ENCODE peak calls at places on chromosomes 16 and 17, in six cellular contexts. One of them, this sample, is unnamed.

GRCh38 chr17:35944151-35944550 is 638 bp upstream of the LYZL6 start:
- DNase-seq in mammary epithelial cell: no peak
- DNase-seq in glutamatergic neuron: no peak
- DNase-seq in pancreas: no peak
- DNase-seq in SK-N-SH: no peak
- DNase-seq in gastrocnemius medialis: no peak
- DNase-seq in this sample: no peak

GRCh38 chr17:64155751-64156544 is 26.0 kb upstream of the ERN1 start:
- DNase-seq in mammary epithelial cell: peak; percentile 59
- DNase-seq in glutamatergic neuron: no peak
- DNase-seq in pancreas: peak; percentile 76
- DNase-seq in SK-N-SH: no peak
- DNase-seq in gastrocnemius medialis: peak; percentile 98
- DNase-seq in this sample: no peak

GRCh38 chr16:65044861-65045260 is 77.0 kb downstream of the CDH11 start:
- DNase-seq in mammary epithelial cell: no peak
- DNase-seq in glutamatergic neuron: no peak
- DNase-seq in pancreas: no peak
- DNase-seq in SK-N-SH: no peak
- DNase-seq in gastrocnemius medialis: no peak
- DNase-seq in this sample: peak; percentile 2

GRCh38 chr17:80717661-80718060 is 173.0 kb downstream of the RPTOR start:
- DNase-seq in mammary epithelial cell: no peak
- DNase-seq in glutamatergic neuron: no peak
- DNase-seq in pancreas: no peak
- DNase-seq in SK-N-SH: no peak
- DNase-seq in gastrocnemius medialis: no peak
- DNase-seq in this sample: no peak

GRCh38 chr16:88050952-88051660 is 99.9 kb downstream of the BANP start:
- DNase-seq in mammary epithelial cell: no peak
- DNase-seq in glutamatergic neuron: peak; percentile 9
- DNase-seq in pancreas: no peak
- DNase-seq in SK-N-SH: no peak
- DNase-seq in gastrocnemius medialis: no peak
- DNase-seq in this sample: no peak

GRCh38 chr17:4436846-4437245 is 3.1 kb downstream of the SPNS3 start:
- DNase-seq in mammary epithelial cell: no peak
- DNase-seq in glutamatergic neuron: no peak
- DNase-seq in pancreas: no peak
- DNase-seq in SK-N-SH: no peak
- DNase-seq in gastrocnemius medialis: no peak
- DNase-seq in this sample: no peak

GRCh38 chr17:61366715-61367413 is 32.8 kb upstream of the TBX2 start:
- DNase-seq in mammary epithelial cell: no peak
- DNase-seq in glutamatergic neuron: no peak
- DNase-seq in pancreas: no peak
- DNase-seq in SK-N-SH: no peak
- DNase-seq in gastrocnemius medialis: no peak
- DNase-seq in this sample: no peak

GRCh38 chr16:85028638-85029412 is 1.2 kb downstream of the KIAA0513 start:
- DNase-seq in mammary epithelial cell: peak; percentile 90
- DNase-seq in glutamatergic neuron: peak; percentile 56
- DNase-seq in pancreas: peak; percentile 78
- DNase-seq in SK-N-SH: no peak
- DNase-seq in gastrocnemius medialis: peak; percentile 70
- DNase-seq in this sample: peak; percentile 86

GRCh38 chr16:86882586-86883280 is 304.4 kb downstream of the FOXL1 start:
- DNase-seq in mammary epithelial cell: peak; percentile 43
- DNase-seq in glutamatergic neuron: no peak
- DNase-seq in pancreas: no peak
- DNase-seq in SK-N-SH: no peak
- DNase-seq in gastrocnemius medialis: peak; percentile 23
- DNase-seq in this sample: peak; percentile 69

GRCh38 chr17:36756695-36757094 is 155.3 kb downstream of the MRM1 start:
- DNase-seq in mammary epithelial cell: no peak
- DNase-seq in glutamatergic neuron: no peak
- DNase-seq in pancreas: no peak
- DNase-seq in SK-N-SH: no peak
- DNase-seq in gastrocnemius medialis: no peak
- DNase-seq in this sample: no peak

GRCh38 chr17:71790791-71791190 is 330.0 kb upstream of the SOX9 start:
- DNase-seq in mammary epithelial cell: peak; percentile 50
- DNase-seq in glutamatergic neuron: no peak
- DNase-seq in pancreas: no peak
- DNase-seq in SK-N-SH: no peak
- DNase-seq in gastrocnemius medialis: no peak
- DNase-seq in this sample: peak; percentile 52

GRCh38 chr17:43645765-43646481 is 15.8 kb downstream of the MEOX1 start:
- DNase-seq in mammary epithelial cell: no peak
- DNase-seq in glutamatergic neuron: peak; percentile 64
- DNase-seq in pancreas: peak; percentile 23
- DNase-seq in SK-N-SH: peak; percentile 84
- DNase-seq in gastrocnemius medialis: peak; percentile 45
- DNase-seq in this sample: no peak

GRCh38 chr17:38600416-38600815 is 5.3 kb downstream of the SRCIN1 start:
- DNase-seq in mammary epithelial cell: no peak
- DNase-seq in glutamatergic neuron: no peak
- DNase-seq in pancreas: no peak
- DNase-seq in SK-N-SH: no peak
- DNase-seq in gastrocnemius medialis: no peak
- DNase-seq in this sample: no peak

GRCh38 chr17:58330997-58331814 is 2.6 kb upstream of the TSPOAP1 start:
- DNase-seq in mammary epithelial cell: no peak
- DNase-seq in glutamatergic neuron: no peak
- DNase-seq in pancreas: no peak
- DNase-seq in SK-N-SH: peak; percentile 20
- DNase-seq in gastrocnemius medialis: no peak
- DNase-seq in this sample: no peak

GRCh38 chr17:1593630-1593931 is 31.0 kb upstream of the PITPNA start:
- DNase-seq in mammary epithelial cell: no peak
- DNase-seq in glutamatergic neuron: no peak
- DNase-seq in pancreas: no peak
- DNase-seq in SK-N-SH: no peak
- DNase-seq in gastrocnemius medialis: no peak
- DNase-seq in this sample: no peak

GRCh38 chr17:21058098-21058893 is 15.5 kb upstream of the USP22 start:
- DNase-seq in mammary epithelial cell: peak; percentile 9
- DNase-seq in glutamatergic neuron: no peak
- DNase-seq in pancreas: no peak
- DNase-seq in SK-N-SH: no peak
- DNase-seq in gastrocnemius medialis: no peak
- DNase-seq in this sample: peak; percentile 39

GRCh38 chr17:50638572-50638850 is 3.8 kb downstream of the ABCC3 start:
- DNase-seq in mammary epithelial cell: no peak
- DNase-seq in glutamatergic neuron: no peak
- DNase-seq in pancreas: no peak
- DNase-seq in SK-N-SH: no peak
- DNase-seq in gastrocnemius medialis: no peak
- DNase-seq in this sample: no peak

GRCh38 chr17:75694536-75694935 is 26.7 kb upstream of the ITGB4 start:
- DNase-seq in mammary epithelial cell: no peak
- DNase-seq in glutamatergic neuron: no peak
- DNase-seq in pancreas: no peak
- DNase-seq in SK-N-SH: no peak
- DNase-seq in gastrocnemius medialis: peak; percentile 34
- DNase-seq in this sample: no peak

GRCh38 chr16:12123462-12123861 is 146.9 kb downstream of the SNX29 start:
- DNase-seq in mammary epithelial cell: no peak
- DNase-seq in glutamatergic neuron: no peak
- DNase-seq in pancreas: no peak
- DNase-seq in SK-N-SH: no peak
- DNase-seq in gastrocnemius medialis: no peak
- DNase-seq in this sample: no peak

GRCh38 chr16:78789556-78789955 is 690.1 kb downstream of the WWOX start:
- DNase-seq in mammary epithelial cell: no peak
- DNase-seq in glutamatergic neuron: no peak
- DNase-seq in pancreas: no peak
- DNase-seq in SK-N-SH: no peak
- DNase-seq in gastrocnemius medialis: no peak
- DNase-seq in this sample: no peak

GRCh38 chr17:49739662-49740271 is 24.2 kb downstream of the FAM117A start:
- DNase-seq in mammary epithelial cell: peak; percentile 44
- DNase-seq in glutamatergic neuron: no peak
- DNase-seq in pancreas: peak; percentile 57
- DNase-seq in SK-N-SH: peak; percentile 67
- DNase-seq in gastrocnemius medialis: peak; percentile 89
- DNase-seq in this sample: peak; percentile 61

GRCh38 chr17:5837055-5837491 is 233.1 kb upstream of the WSCD1 start:
- DNase-seq in mammary epithelial cell: peak; percentile 96
- DNase-seq in glutamatergic neuron: no peak
- DNase-seq in pancreas: no peak
- DNase-seq in SK-N-SH: no peak
- DNase-seq in gastrocnemius medialis: no peak
- DNase-seq in this sample: peak; percentile 86

GRCh38 chr17:78759203-78759968 is 22.7 kb downstream of the CYTH1 start:
- DNase-seq in mammary epithelial cell: no peak
- DNase-seq in glutamatergic neuron: no peak
- DNase-seq in pancreas: peak; percentile 76
- DNase-seq in SK-N-SH: peak; percentile 58
- DNase-seq in gastrocnemius medialis: no peak
- DNase-seq in this sample: no peak

GRCh38 chr17:50693041-50693682 is 14.6 kb downstream of the ANKRD40 start:
- DNase-seq in mammary epithelial cell: no peak
- DNase-seq in glutamatergic neuron: no peak
- DNase-seq in pancreas: no peak
- DNase-seq in SK-N-SH: no peak
- DNase-seq in gastrocnemius medialis: no peak
- DNase-seq in this sample: no peak

GRCh38 chr17:17509601-17510425 is 13.6 kb upstream of the RASD1 start:
- DNase-seq in mammary epithelial cell: no peak
- DNase-seq in glutamatergic neuron: no peak
- DNase-seq in pancreas: no peak
- DNase-seq in SK-N-SH: no peak
- DNase-seq in gastrocnemius medialis: no peak
- DNase-seq in this sample: no peak

GRCh38 chr17:80812362-80813088 is 179.1 kb upstream of the CHMP6 start:
- DNase-seq in mammary epithelial cell: no peak
- DNase-seq in glutamatergic neuron: no peak
- DNase-seq in pancreas: no peak
- DNase-seq in SK-N-SH: no peak
- DNase-seq in gastrocnemius medialis: peak; percentile 9
- DNase-seq in this sample: no peak

GRCh38 chr17:10226930-10227695 is 28.7 kb upstream of the GAS7 start:
- DNase-seq in mammary epithelial cell: no peak
- DNase-seq in glutamatergic neuron: peak; percentile 57
- DNase-seq in pancreas: peak; percentile 25
- DNase-seq in SK-N-SH: peak; percentile 65
- DNase-seq in gastrocnemius medialis: peak; percentile 16
- DNase-seq in this sample: peak; percentile 26

DNA sequence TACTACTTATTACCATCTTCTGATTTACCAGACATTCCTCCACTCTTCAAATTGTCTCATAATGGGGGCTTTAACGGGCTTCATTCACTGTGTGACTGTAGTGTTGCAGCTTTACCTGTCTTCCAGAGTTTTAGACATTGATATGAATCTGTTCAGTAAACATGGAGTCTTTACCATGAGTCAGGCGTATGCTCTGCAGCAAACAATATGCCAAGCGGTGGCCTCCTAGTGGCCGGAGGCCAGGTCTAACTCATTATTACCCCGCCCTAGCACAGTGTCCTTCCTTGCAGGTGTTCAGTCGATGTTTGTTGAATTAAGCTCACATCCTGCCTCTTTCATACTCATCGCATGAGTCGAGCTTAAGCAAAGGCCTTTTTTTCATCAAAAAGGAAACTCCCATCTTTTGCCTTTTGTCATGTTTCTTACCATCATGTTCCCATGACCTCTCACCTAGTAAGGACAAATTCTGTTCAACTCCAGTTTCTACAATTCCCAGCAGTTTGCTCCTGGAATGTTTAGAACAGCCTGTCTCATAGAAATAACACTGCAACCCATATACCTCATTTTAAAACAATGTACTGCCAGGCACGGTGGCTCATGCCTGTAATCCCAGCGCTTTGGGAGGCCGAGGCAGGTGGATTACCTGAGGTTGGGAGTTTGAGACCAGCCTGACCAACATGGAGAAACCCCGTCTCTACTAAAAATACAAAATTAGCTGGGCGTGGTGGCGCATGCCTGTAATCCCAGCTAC is 39.4 kb downstream of the TUBD1 start:
- DNase-seq in mammary epithelial cell: peak; percentile 98
- DNase-seq in glutamatergic neuron: peak; percentile 28
- DNase-seq in pancreas: no peak
- DNase-seq in SK-N-SH: peak; percentile 44
- DNase-seq in gastrocnemius medialis: no peak
- DNase-seq in this sample: peak; percentile 90
- TF ChIP-seq CTCF in mammary epithelial cell: peak; percentile 73
- TF ChIP-seq CTCF in glutamatergic neuron: peak; percentile 36
- TF ChIP-seq CTCF in pancreas: peak; percentile 44
- TF ChIP-seq CTCF in SK-N-SH: peak; percentile 73
- TF ChIP-seq CTCF in gastrocnemius medialis: peak; percentile 30
- TF ChIP-seq CTCF in this sample: peak; percentile 24

GRCh38 chr16:75099738-75100615 is 16.6 kb downstream of the LDHD start:
- DNase-seq in mammary epithelial cell: no peak
- DNase-seq in glutamatergic neuron: no peak
- DNase-seq in pancreas: no peak
- DNase-seq in SK-N-SH: peak; percentile 29
- DNase-seq in gastrocnemius medialis: no peak
- DNase-seq in this sample: no peak
- TF ChIP-seq CTCF in mammary epithelial cell: no peak
- TF ChIP-seq CTCF in glutamatergic neuron: no peak
- TF ChIP-seq CTCF in pancreas: no peak
- TF ChIP-seq CTCF in SK-N-SH: no peak
- TF ChIP-seq CTCF in gastrocnemius medialis: no peak
- TF ChIP-seq CTCF in this sample: no peak

DNA sequence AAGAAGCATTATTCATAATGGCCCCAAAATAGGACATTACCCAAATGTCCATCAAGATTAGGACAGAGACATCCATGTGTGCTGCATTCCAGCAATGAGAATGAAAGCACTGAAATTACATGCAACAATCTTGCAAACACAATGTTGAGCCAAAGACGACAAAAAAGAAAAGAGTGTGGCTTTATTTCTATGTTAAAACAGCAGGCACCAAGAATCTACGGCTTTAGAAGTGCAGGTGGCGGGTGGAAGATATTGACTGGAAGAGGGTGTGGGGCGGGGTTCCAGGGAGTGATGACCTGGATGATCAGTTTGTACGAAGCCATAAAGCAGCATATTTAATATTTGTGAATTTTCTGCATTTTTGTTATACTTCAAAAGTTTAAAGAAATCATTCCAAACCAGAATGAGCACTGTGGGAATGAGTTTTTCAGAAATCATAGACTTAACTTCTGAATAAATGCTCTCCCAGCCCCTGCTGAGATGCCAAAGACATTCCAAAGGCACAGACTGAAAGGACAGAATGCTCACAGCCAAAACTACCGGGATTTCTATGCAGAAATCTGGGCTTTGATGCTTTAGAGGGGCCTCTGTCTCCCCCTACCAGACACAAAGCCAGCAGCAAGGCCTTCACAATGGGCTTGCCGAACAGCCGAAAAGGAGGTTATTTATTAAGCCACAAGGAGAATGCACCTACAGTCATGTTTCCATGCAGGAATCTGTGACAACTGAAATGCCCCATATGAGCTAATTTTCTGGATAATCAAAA is 361.6 kb downstream of the GRIN2A start:
- DNase-seq in mammary epithelial cell: no peak
- DNase-seq in glutamatergic neuron: peak; percentile 20
- DNase-seq in pancreas: no peak
- DNase-seq in SK-N-SH: no peak
- DNase-seq in gastrocnemius medialis: no peak
- DNase-seq in this sample: no peak
- TF ChIP-seq CTCF in mammary epithelial cell: no peak
- TF ChIP-seq CTCF in glutamatergic neuron: no peak
- TF ChIP-seq CTCF in pancreas: no peak
- TF ChIP-seq CTCF in SK-N-SH: no peak
- TF ChIP-seq CTCF in gastrocnemius medialis: no peak
- TF ChIP-seq CTCF in this sample: no peak

GRCh38 chr17:74380086-74380958 is 13.0 kb downstream of the GPR142 start:
- DNase-seq in mammary epithelial cell: peak; percentile 77
- DNase-seq in glutamatergic neuron: no peak
- DNase-seq in pancreas: no peak
- DNase-seq in SK-N-SH: no peak
- DNase-seq in gastrocnemius medialis: peak; percentile 85
- DNase-seq in this sample: peak; percentile 74
- TF ChIP-seq CTCF in mammary epithelial cell: peak; percentile 15
- TF ChIP-seq CTCF in glutamatergic neuron: no peak
- TF ChIP-seq CTCF in pancreas: no peak
- TF ChIP-seq CTCF in SK-N-SH: no peak
- TF ChIP-seq CTCF in gastrocnemius medialis: no peak
- TF ChIP-seq CTCF in this sample: peak; percentile 31